ENCODE peak calls at places on chromosomes 12 and 14, in ten cellular contexts. J is SK-MEL-5; R is cerebellar cortex; T is NCI-H1694; I is heart right ventricle; V is neural crest cell; O is mucosa of gallbladder; D is HEK293T; K is kidney tubule cell; C is stimulated activated CD4-positive, alpha-beta T cell treated with anti-CD3 and anti-CD28 coated beads, Interleukin-1b, Interleukin-23, amount 100 ng/mL, for 24 hours. W is an unnamed sample.

GRCh38 chr12:94704452-94704871 is 54.1 kb upstream of the TMCC3 start:
- DNase-seq in C (no peak), D (no peak), V (no peak), R (no peak), O (peak), T (no peak), K (peak), I (no peak), J (no peak), W (no peak)

GRCh38 chr14:101819251-101819990 is 57.9 kb downstream of the PPP2R5C start:
- DNase-seq in J (no peak), K (no peak), I (no peak), R (no peak), C (peak), T (no peak), V (no peak), D (no peak), O (no peak), W (no peak)

GRCh38 chr14:70045715-70046535 is 142.8 kb downstream of the SLC8A3 start:
- DNase-seq in K (peak), D (peak), J (peak), R (peak), T (peak), O (peak), C (peak), I (peak), V (peak), W (peak)

GRCh38 chr12:121801601-121802484 is 2.0 kb upstream of the SETD1B start:
- DNase-seq in J (peak), K (peak), T (peak), R (no peak), C (no peak), V (no peak), D (no peak), O (no peak), I (no peak), W (no peak)

GRCh38 chr12:80641936-80642335 is 65.5 kb upstream of the MYF6 start:
- DNase-seq in V (no peak), D (no peak), I (no peak), O (no peak), C (no peak), T (no peak), R (no peak), J (no peak), K (no peak), W (no peak)

GRCh38 chr14:52272375-52272774 is 4.9 kb downstream of the PTGDR start:
- DNase-seq in K (no peak), T (no peak), C (no peak), O (peak), R (peak), D (peak), J (peak), V (no peak), I (no peak), W (no peak)

GRCh38 chr14:55125403-55125802 is 3.6 kb upstream of the LGALS3 start:
- DNase-seq in C (no peak), D (no peak), K (peak), O (peak), I (no peak), V (no peak), T (no peak), J (no peak), R (no peak), W (no peak)

GRCh38 chr12:109938947-109939346 is 38.9 kb downstream of the TCHP start:
- DNase-seq in C (no peak), T (no peak), K (no peak), I (no peak), D (no peak), R (no peak), O (no peak), J (no peak), V (no peak), W (no peak)

GRCh38 chr14:24052656-24053547 is 1.1 kb downstream of the CARMIL3 start:
- DNase-seq in O (no peak), I (no peak), T (no peak), V (no peak), D (no peak), K (no peak), C (peak), J (no peak), R (no peak), W (no peak)

GRCh38 chr14:68797180-68797670 is 4.4 kb upstream of the ZFP36L1 start:
- DNase-seq in O (no peak), J (no peak), I (no peak), C (no peak), D (no peak), K (no peak), T (no peak), R (no peak), V (no peak), W (peak)

GRCh38 chr12:53145383-53145782 is 35.1 kb upstream of the ZNF740 start:
- DNase-seq in T (no peak), V (no peak), D (no peak), K (no peak), O (no peak), I (no peak), C (no peak), R (no peak), J (no peak), W (no peak)

GRCh38 chr12:64894827-64895475 is 70.5 kb downstream of the TBC1D30 start:
- DNase-seq in K (no peak), O (no peak), I (no peak), V (no peak), T (no peak), D (no peak), J (no peak), C (no peak), R (no peak), W (no peak)

GRCh38 chr14:101187816-101188570 is 284.5 kb upstream of the RTL1 start:
- DNase-seq in D (no peak), R (no peak), K (no peak), T (no peak), O (no peak), J (no peak), C (no peak), V (no peak), I (no peak), W (no peak)

GRCh38 chr14:90986510-90986909 is 73.9 kb downstream of the RPS6KA5 start:
- DNase-seq in R (no peak), I (no peak), D (no peak), O (no peak), V (no peak), C (no peak), T (no peak), K (peak), J (no peak), W (peak)

GRCh38 chr14:75247286-75247922 is 31.2 kb upstream of the FOS start:
- DNase-seq in T (no peak), I (no peak), O (no peak), R (no peak), K (no peak), C (peak), D (no peak), V (no peak), J (no peak), W (no peak)

GRCh38 chr12:68264864-68265256 is 11.5 kb upstream of the IL22 start:
- DNase-seq in C (no peak), J (no peak), O (no peak), T (no peak), K (peak), D (no peak), I (no peak), V (no peak), R (no peak), W (no peak)

GRCh38 chr14:68941820-68942219 is 37.3 kb downstream of the ACTN1 start:
- DNase-seq in O (peak), I (no peak), R (peak), D (peak), C (no peak), T (no peak), K (peak), V (no peak), J (peak), W (peak)

GRCh38 chr14:68824517-68825347 is 31.9 kb upstream of the ZFP36L1 start:
- DNase-seq in J (peak), I (peak), T (peak), K (peak), D (peak), R (peak), C (no peak), O (peak), V (peak), W (peak)

GRCh38 chr14:75125617-75126016 is 1.2 kb downstream of the NEK9 start:
- DNase-seq in T (no peak), K (peak), D (no peak), O (no peak), I (no peak), V (no peak), J (no peak), C (no peak), R (no peak), W (no peak)

GRCh38 chr14:60720962-60721330 is 3.2 kb downstream of the SIX4 start:
- DNase-seq in I (no peak), O (no peak), K (no peak), D (no peak), R (peak), V (no peak), T (no peak), J (no peak), C (no peak), W (no peak)

GRCh38 chr12:52739963-52740362 is 36.6 kb upstream of the KRT77 start:
- DNase-seq in C (no peak), O (no peak), J (no peak), R (no peak), V (no peak), D (no peak), I (no peak), K (no peak), T (no peak), W (no peak)

GRCh38 chr14:21940887-21941855 is 267.6 kb upstream of the OR4E1 start:
- DNase-seq in J (peak), T (no peak), R (peak), V (peak), I (no peak), C (no peak), K (peak), O (no peak), D (peak), W (no peak)

GRCh38 chr14:71166434-71166833 is 259.2 kb downstream of the PCNX1 start:
- DNase-seq in D (peak), V (no peak), C (no peak), J (peak), T (peak), O (peak), K (peak), R (peak), I (no peak), W (peak)

GRCh38 chr14:69699743-69700309 is 67.1 kb upstream of the SRSF5 start:
- DNase-seq in K (no peak), D (no peak), J (no peak), C (no peak), V (no peak), O (no peak), I (no peak), T (no peak), R (no peak), W (no peak)

GRCh38 chr14:23640524-23641141 is 4.5 kb downstream of the DHRS2 start:
- DNase-seq in J (peak), C (no peak), I (peak), R (peak), D (peak), O (no peak), K (peak), V (no peak), T (peak), W (no peak)

GRCh38 chr12:96034631-96035282 is 630 bp downstream of the LTA4H start:
- DNase-seq in J (peak), D (peak), K (peak), I (no peak), R (peak), T (no peak), C (no peak), O (no peak), V (peak), W (peak)

GRCh38 chr12:53048780-53049401 is 974 bp upstream of the TNS2 start:
- DNase-seq in J (no peak), C (no peak), I (peak), D (no peak), V (no peak), T (no peak), R (no peak), K (peak), O (no peak), W (peak)

GRCh38 chr14:94174622-94175402 is 690 bp downstream of the PPP4R4 start:
- DNase-seq in D (peak), R (peak), I (peak), V (peak), C (no peak), T (no peak), O (no peak), J (no peak), K (no peak), W (no peak)